ENCODE peak calls at places on chromosomes 6 and 20, in six cellular contexts. J is IMR-90, T is neuronal stem cell, H is H9, A is H1, N is trophoblast cell. X is an unnamed sample.

GRCh38 chr20:60650087-60650486 is 602.0 kb upstream of the CDH4 start:
- DNase-seq in J (no peak), T (no peak), H (no peak), A (no peak), N (no peak), X (no peak)

GRCh38 chr6:67129780-67130179 is 1422.8 kb upstream of the EYS start:
- DNase-seq in J (no peak), T (no peak), H (no peak), A (no peak), N (no peak), X (no peak)

GRCh38 chr6:137637161-137637560 is 143.0 kb upstream of the OLIG3 start:
- DNase-seq in J (peak), T (no peak), H (no peak), A (no peak), N (peak), X (peak)

GRCh38 chr6:36276581-36277536 is 7.0 kb downstream of the PNPLA1 start:
- DNase-seq in J (no peak), T (no peak), H (no peak), A (no peak), N (no peak), X (no peak)

GRCh38 chr6:18263561-18264337 is 581 bp downstream of the DEK start:
- DNase-seq in J (no peak), T (no peak), H (no peak), A (no peak), N (peak), X (peak)

GRCh38 chr20:6735913-6736845 is 31.3 kb upstream of the BMP2 start:
- DNase-seq in J (no peak), T (no peak), H (no peak), A (no peak), N (no peak), X (peak)

GRCh38 chr6:137218473-137218916 is 690 bp downstream of the IFNGR1 start:
- DNase-seq in J (peak), T (peak), H (no peak), A (no peak), N (peak), X (peak)

GRCh38 chr20:21510414-21510971 is 3.4 kb downstream of the NKX2-2 start:
- DNase-seq in J (no peak), T (no peak), H (peak), A (no peak), N (no peak), X (no peak)

GRCh38 chr6:6843057-6843627 is 254.6 kb downstream of the LY86 start:
- DNase-seq in J (peak), T (no peak), H (no peak), A (no peak), N (peak), X (peak)

GRCh38 chr6:3714111-3714510 is 37.4 kb downstream of the PXDC1 start:
- DNase-seq in J (no peak), T (no peak), H (no peak), A (no peak), N (peak), X (no peak)

GRCh38 chr6:106520711-106521367 is 108.5 kb downstream of the RTN4IP1 start:
- DNase-seq in J (no peak), T (no peak), H (no peak), A (no peak), N (no peak), X (no peak)

GRCh38 chr6:147603392-147604081 is 95.0 kb downstream of the SAMD5 start:
- DNase-seq in J (no peak), T (no peak), H (no peak), A (no peak), N (no peak), X (no peak)

GRCh38 chr6:7721654-7722053 is 4.2 kb upstream of the BMP6 start:
- DNase-seq in J (peak), T (no peak), H (no peak), A (no peak), N (no peak), X (peak)

GRCh38 chr6:159871911-159872310 is 18.9 kb upstream of the MAS1 start:
- DNase-seq in J (peak), T (no peak), H (no peak), A (no peak), N (no peak), X (no peak)

GRCh38 chr6:98839788-98840361 is 5.5 kb downstream of the POU3F2 start:
- DNase-seq in J (peak), T (peak), H (no peak), A (no peak), N (no peak), X (peak)

GRCh38 chr6:33391278-33392167 is at the start of gene KIFC1:
- DNase-seq in J (peak), T (peak), H (peak), A (peak), N (peak), X (peak)
- H4K8ac ChIP-seq in J (peak), T (no peak), H (no peak), A (no peak), N (peak), X (no peak)

DNA sequence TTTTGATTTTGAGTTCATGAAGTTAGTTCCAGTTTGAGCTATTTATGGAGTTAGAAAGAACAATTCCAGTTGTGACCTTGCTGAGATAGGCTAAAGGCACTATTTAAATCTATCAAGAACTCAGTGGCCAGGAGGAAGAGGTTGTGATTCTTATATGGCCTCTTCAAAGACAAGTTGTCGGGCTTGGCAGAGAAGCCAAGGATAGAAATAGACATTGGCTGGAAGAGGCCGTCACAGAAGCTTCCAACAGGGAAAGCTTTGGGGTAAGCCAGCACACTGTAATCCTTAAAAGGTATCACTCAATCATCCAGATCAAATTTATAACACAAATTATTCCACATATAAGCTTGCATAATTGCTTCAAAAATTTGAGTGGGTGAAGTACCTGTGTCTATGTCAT is 286.1 kb downstream of the SYNE1 start:
- DNase-seq in J (no peak), T (no peak), H (no peak), A (no peak), N (no peak), X (no peak)
- H3K14ac ChIP-seq in J (no peak), T (no peak), H (no peak), A (no peak), N (no peak), X (no peak)

GRCh38 chr6:30062471-30063178 is 1.6 kb downstream of the POLR1H start:
- DNase-seq in J (no peak), T (no peak), H (no peak), A (no peak), N (no peak), X (no peak)

GRCh38 chr6:30060634-30060981 is 457 bp upstream of the POLR1H start:
- DNase-seq in J (peak), T (no peak), H (no peak), A (no peak), N (no peak), X (peak)

GRCh38 chr6:30061766-30062458 is 847 bp downstream of the POLR1H start:
- DNase-seq in J (peak), T (no peak), H (no peak), A (no peak), N (no peak), X (peak)

GRCh38 chr6:30063315-30063714 is 2.2 kb downstream of the POLR1H start:
- DNase-seq in J (no peak), T (no peak), H (no peak), A (no peak), N (no peak), X (no peak)

DNA sequence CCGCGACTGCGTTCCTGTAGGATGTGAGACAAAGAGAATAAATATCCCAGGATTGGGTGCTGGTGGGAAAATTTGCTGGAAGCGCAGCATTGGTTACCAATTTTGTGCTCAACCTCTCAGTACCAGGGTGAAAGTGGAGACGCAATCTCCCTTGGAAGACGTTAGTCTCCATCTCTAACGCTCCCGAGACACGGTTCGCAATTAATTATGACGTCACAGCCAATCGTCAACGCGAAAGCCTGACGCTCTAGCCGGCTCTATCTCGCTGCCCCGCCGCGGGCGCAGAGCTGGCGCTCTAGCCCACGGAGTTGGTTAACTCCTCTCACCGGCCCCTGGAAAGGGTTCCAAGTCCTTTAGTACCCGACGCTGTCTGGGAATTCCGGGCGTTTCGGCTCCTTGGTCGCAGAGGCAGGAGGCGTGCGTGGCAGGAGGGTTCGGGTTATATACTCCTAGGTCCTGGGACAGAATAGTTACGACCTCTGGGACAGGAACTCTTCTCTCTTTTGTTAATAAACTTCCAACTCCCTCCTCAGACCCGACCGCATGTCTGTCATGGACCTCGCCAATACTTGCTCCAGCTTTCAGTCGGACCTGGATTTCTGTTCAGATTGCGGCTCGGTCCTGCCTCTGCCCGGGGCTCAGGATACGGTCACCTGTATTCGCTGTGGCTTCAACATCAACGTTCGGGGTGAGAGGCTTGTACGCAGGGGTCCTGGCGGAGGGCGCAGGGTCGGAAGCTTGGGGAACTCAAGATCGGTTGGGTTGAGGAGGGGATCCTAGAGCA is at the start of gene POLR1H:
- DNase-seq in J (peak), T (peak), H (peak), A (peak), N (peak), X (peak)
- H4K8ac ChIP-seq in J (peak), T (peak), H (no peak), A (peak), N (peak), X (peak)

DNA sequence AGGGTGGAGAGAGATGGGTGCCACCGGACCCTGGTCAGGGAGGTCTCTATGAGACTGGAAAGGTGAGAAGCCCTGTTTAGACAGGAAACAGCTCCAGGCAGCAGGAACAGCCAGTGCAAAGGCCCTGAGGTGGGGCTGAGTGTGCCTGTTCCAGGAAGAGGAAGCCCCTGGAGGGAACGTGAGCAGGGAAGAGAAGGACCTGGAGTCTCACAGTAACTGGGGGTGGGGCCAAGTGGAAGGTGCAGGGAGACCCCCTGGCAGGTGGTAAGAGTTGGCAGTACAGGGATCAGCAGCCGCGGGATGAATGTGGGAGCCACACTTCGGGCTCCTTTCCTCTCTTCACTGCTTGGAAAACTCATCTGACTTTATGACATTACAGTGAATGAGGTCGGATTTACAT is 43.8 kb upstream of the CST5 start:
- DNase-seq in J (no peak), T (no peak), H (no peak), A (no peak), N (no peak), X (no peak)
- H3K14ac ChIP-seq in J (no peak), T (peak), H (no peak), A (no peak), N (no peak), X (no peak)

DNA sequence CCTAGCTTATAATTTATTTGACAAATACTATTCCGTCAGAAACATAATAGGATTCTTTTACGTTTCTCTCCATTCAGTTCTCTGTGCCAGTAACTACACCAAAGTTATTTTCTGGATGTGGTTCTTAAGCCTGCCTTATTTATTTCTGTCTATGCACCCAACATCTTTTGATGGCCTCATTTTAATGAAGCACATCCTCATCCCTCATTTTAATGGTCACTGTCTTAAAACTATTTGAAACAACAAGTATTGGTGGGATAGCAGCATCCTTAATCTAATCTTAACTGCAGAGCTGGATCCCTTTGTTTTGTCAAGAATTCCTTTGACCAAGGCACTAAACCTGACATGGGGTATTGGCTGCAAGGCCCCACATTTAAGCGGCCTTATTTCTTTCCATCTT is 11.0 kb downstream of the FAM135A start:
- DNase-seq in J (no peak), T (no peak), H (no peak), A (no peak), N (no peak), X (no peak)
- H4K8ac ChIP-seq in J (no peak), T (no peak), H (no peak), A (no peak), N (no peak), X (no peak)

GRCh38 chr6:155330133-155330734 is 15.9 kb upstream of the TFB1M start:
- DNase-seq in J (no peak), T (no peak), H (no peak), A (no peak), N (no peak), X (no peak)
- H3K14ac ChIP-seq in J (peak), T (no peak), H (no peak), A (no peak), N (no peak), X (no peak)

GRCh38 chr6:135633573-135633972 is 136.0 kb upstream of the AHI1 start:
- DNase-seq in J (no peak), T (no peak), H (no peak), A (no peak), N (no peak), X (no peak)
- H4K8ac ChIP-seq in J (no peak), T (no peak), H (no peak), A (no peak), N (no peak), X (no peak)

GRCh38 chr20:44950368-44950767 is 9.8 kb downstream of the TOMM34 start:
- DNase-seq in J (no peak), T (no peak), H (no peak), A (no peak), N (no peak), X (no peak)
- H3K14ac ChIP-seq in J (no peak), T (no peak), H (no peak), A (no peak), N (no peak), X (no peak)

GRCh38 chr6:32190054-32190945 is at the start of gene PBX2:
- DNase-seq in J (peak), T (peak), H (peak), A (peak), N (peak), X (peak)

GRCh38 chr6:32189742-32190053 is 304 bp downstream of the PBX2 start:
- DNase-seq in J (no peak), T (no peak), H (no peak), A (no peak), N (no peak), X (no peak)

GRCh38 chr6:32190946-32191677 is 1.1 kb upstream of the PBX2 start:
- DNase-seq in J (no peak), T (no peak), H (peak), A (no peak), N (no peak), X (no peak)

GRCh38 chr6:32188381-32189081 is 1.5 kb downstream of the PBX2 start:
- DNase-seq in J (peak), T (no peak), H (peak), A (no peak), N (no peak), X (peak)

DNA sequence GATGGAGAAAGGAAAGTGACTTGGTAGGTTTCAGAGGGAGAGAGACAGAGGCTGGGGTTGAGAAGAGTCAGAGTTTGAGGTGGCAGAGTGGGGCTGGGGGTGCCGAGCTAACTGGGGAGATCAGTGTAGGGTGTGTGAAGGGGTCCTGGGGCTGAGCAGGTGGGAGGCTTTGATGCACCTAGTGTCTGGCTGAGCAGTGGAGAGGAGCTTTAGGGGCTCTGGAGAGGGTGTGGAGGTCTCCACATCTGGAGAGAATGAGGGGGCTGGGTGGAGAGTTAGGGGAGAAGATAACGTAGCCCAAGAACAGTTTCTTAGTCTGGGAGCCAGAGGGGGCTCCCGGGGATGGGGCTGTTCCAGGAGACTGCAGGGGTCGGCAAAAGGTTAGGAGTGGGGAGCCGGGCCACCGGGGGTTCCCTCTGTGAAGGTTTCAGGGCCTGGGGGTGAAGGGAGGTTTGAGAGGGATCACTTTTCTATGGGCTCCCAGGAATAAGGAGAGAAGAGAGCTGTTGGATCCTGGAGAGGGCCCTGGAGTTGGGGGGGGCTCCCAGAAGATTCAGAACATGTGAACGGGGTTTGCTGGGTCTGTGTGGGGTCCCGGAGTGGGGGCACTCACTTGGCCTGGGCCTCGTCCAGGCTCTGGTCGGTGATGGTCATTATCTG is 790 bp downstream of the PBX2 start:
- DNase-seq in J (no peak), T (no peak), H (peak), A (no peak), N (no peak), X (peak)
- H4K8ac ChIP-seq in J (peak), T (no peak), H (no peak), A (no peak), N (peak), X (peak)

X was measured in mesenchymal stem cell.